ENCODE peak calls at places on chromosome 21, in seven cellular contexts. C is HCT116, Y is body of pancreas, D is transverse colon, L is A549, K is sigmoid colon, H is uterus. J is an unnamed sample.

GRCh38 chr21:45993210-45994085 is 11.9 kb downstream of the COL6A1 start:
- DNase-seq in C (no peak), Y (peak; percentile 8), D (peak; percentile 10), L (no peak), K (peak; percentile 80), H (peak; percentile 44), J (no peak)

GRCh38 chr21:15273244-15273643 is 208.4 kb upstream of the NRIP1 start:
- DNase-seq in C (no peak), Y (no peak), D (no peak), L (no peak), K (no peak), H (no peak), J (no peak)

GRCh38 chr21:46393451-46393940 is 65.2 kb upstream of the DIP2A start:
- DNase-seq in C (no peak), Y (no peak), D (no peak), L (no peak), K (no peak), H (peak; percentile 54), J (no peak)

GRCh38 chr21:43865471-43866181 is 603 bp downstream of the AGPAT3 start:
- DNase-seq in C (no peak), Y (peak; percentile 48), D (peak; percentile 76), L (no peak), K (peak; percentile 73), H (peak; percentile 52), J (peak; percentile 86)

GRCh38 chr21:17673261-17674020 is 60.7 kb upstream of the BTG3 start:
- DNase-seq in C (no peak), Y (no peak), D (no peak), L (no peak), K (no peak), H (no peak), J (no peak)

GRCh38 chr21:25925936-25926335 is 191.2 kb downstream of the GABPA start:
- DNase-seq in C (no peak), Y (no peak), D (no peak), L (no peak), K (no peak), H (no peak), J (no peak)

GRCh38 chr21:27817061-27817460 is 850.2 kb upstream of the ADAMTS5 start:
- DNase-seq in C (no peak), Y (no peak), D (no peak), L (no peak), K (no peak), H (no peak), J (no peak)

GRCh38 chr21:31537872-31538576 is 121.5 kb upstream of the SOD1 start:
- DNase-seq in C (no peak), Y (no peak), D (no peak), L (no peak), K (no peak), H (no peak), J (no peak)

GRCh38 chr21:38955495-38955894 is 149.8 kb downstream of the ETS2 start:
- DNase-seq in C (no peak), Y (no peak), D (peak; percentile 72), L (no peak), K (no peak), H (no peak), J (no peak)

GRCh38 chr21:44526096-44526997 is 13.6 kb downstream of the KRTAP10-1 start:
- DNase-seq in C (no peak), Y (no peak), D (no peak), L (no peak), K (peak; percentile 54), H (no peak), J (no peak)

GRCh38 chr21:38900499-38900898 is 94.8 kb downstream of the ETS2 start:
- DNase-seq in C (no peak), Y (no peak), D (no peak), L (no peak), K (no peak), H (no peak), J (no peak)

GRCh38 chr21:16125274-16125673 is 395.5 kb downstream of the USP25 start:
- DNase-seq in C (no peak), Y (no peak), D (no peak), L (no peak), K (no peak), H (no peak), J (no peak)

GRCh38 chr21:16305686-16306085 is 575.9 kb downstream of the USP25 start:
- DNase-seq in C (no peak), Y (no peak), D (no peak), L (no peak), K (no peak), H (no peak), J (no peak)

GRCh38 chr21:15160136-15160535 is 95.3 kb upstream of the NRIP1 start:
- DNase-seq in C (no peak), Y (no peak), D (no peak), L (no peak), K (no peak), H (no peak), J (no peak)

GRCh38 chr21:44024895-44025353 is 12.8 kb downstream of the TRAPPC10 start:
- DNase-seq in C (no peak), Y (no peak), D (peak; percentile 17), L (no peak), K (peak; percentile 85), H (peak; percentile 55), J (peak; percentile 42)

GRCh38 chr21:16072692-16073091 is 342.9 kb downstream of the USP25 start:
- DNase-seq in C (no peak), Y (no peak), D (no peak), L (no peak), K (peak; percentile 28), H (peak; percentile 48), J (no peak)

GRCh38 chr21:45846373-45847160 is 135.0 kb upstream of the COL6A1 start:
- DNase-seq in C (no peak), Y (no peak), D (peak; percentile 24), L (no peak), K (peak; percentile 92), H (peak; percentile 68), J (no peak)

GRCh38 chr21:20572582-20572981 is 425.6 kb upstream of the NCAM2 start:
- DNase-seq in C (no peak), Y (no peak), D (no peak), L (no peak), K (no peak), H (no peak), J (no peak)

GRCh38 chr21:35088235-35088865 is 39.2 kb upstream of the RUNX1 start:
- DNase-seq in C (no peak), Y (no peak), D (no peak), L (no peak), K (no peak), H (no peak), J (no peak)
- TF ChIP-seq POLR2A in C (no peak), Y (no peak), D (no peak), L (no peak), K (no peak), H (no peak), J (no peak)

GRCh38 chr21:34867785-34868184 is 181.3 kb downstream of the RUNX1 start:
- DNase-seq in C (no peak), Y (no peak), D (no peak), L (no peak), K (no peak), H (no peak), J (no peak)
- TF ChIP-seq POLR2A in C (no peak), Y (no peak), D (no peak), L (no peak), K (no peak), H (no peak), J (no peak)

GRCh38 chr21:42058631-42059111 is 12.4 kb upstream of the UMODL1 start:
- DNase-seq in C (no peak), Y (no peak), D (no peak), L (no peak), K (no peak), H (no peak), J (no peak)
- TF ChIP-seq POLR2A in C (no peak), Y (no peak), D (no peak), L (no peak), K (no peak), H (no peak), J (no peak)

GRCh38 chr21:34888569-34889286 is 160.4 kb downstream of the RUNX1 start:
- DNase-seq in C (peak; percentile 86), Y (peak; percentile 93), D (peak; percentile 96), L (peak; percentile 89), K (peak; percentile 97), H (peak; percentile 85), J (peak; percentile 94)
- TF ChIP-seq POLR2A in C (peak; percentile 62), Y (peak; percentile 92), D (peak; percentile 97), L (peak; percentile 89), K (peak; percentile 29), H (peak; percentile 52), J (peak; percentile 92)

GRCh38 chr21:33237446-33237845 is 7.7 kb downstream of the IFNAR2 start:
- DNase-seq in C (no peak), Y (no peak), D (no peak), L (no peak), K (no peak), H (no peak), J (peak; percentile 38)
- TF ChIP-seq POLR2A in C (no peak), Y (no peak), D (no peak), L (no peak), K (no peak), H (no peak), J (no peak)

GRCh38 chr21:29338256-29338655 is 39.5 kb downstream of the BACH1 start:
- DNase-seq in C (no peak), Y (no peak), D (no peak), L (no peak), K (no peak), H (no peak), J (no peak)

GRCh38 chr21:29343517-29343916 is 44.8 kb downstream of the BACH1 start:
- DNase-seq in C (no peak), Y (no peak), D (no peak), L (no peak), K (no peak), H (no peak), J (no peak)

GRCh38 chr21:29340228-29340627 is 41.5 kb downstream of the BACH1 start:
- DNase-seq in C (no peak), Y (no peak), D (no peak), L (no peak), K (no peak), H (no peak), J (peak; percentile 39)

GRCh38 chr21:29346281-29346680 is 47.6 kb downstream of the BACH1 start:
- DNase-seq in C (no peak), Y (no peak), D (no peak), L (no peak), K (no peak), H (no peak), J (no peak)

DNA sequence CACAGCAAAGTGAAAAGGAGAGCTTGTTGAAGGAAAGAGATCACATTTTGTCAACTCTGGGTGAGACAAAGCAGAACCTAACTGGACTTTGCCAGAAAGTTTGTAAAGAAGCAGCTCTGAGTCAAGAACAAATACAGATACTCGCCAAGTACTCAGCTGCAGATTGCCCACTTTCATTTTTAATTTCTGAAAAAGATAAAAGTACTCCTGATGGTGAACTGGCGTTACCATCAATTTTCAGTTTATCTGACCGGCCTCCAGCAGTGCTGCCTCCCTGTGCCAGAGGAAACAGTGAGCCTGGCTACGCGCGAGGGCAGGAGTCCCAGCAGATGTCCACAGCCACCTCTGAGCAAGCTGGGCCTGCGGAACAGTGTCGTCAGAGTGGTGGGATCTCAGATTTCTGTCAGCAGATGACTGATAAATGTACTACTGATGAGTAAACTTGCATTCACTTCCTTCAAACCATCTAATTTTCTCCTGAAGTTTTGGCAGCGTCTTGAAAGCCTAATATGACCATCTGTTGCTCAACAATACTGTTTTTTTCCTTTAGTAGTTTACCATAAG is 43.8 kb downstream of the BACH1 start:
- DNase-seq in C (no peak), Y (peak; percentile 30), D (peak; percentile 24), L (peak; percentile 11), K (peak; percentile 82), H (peak; percentile 49), J (no peak)
- TF ChIP-seq POLR2A in C (no peak), Y (no peak), D (no peak), L (no peak), K (no peak), H (no peak), J (no peak)

J was measured in erythroblast.